ENCODE peak calls at places on chromosomes 12 and 14, in six cellular contexts. One of them, this sample, is unnamed.

GRCh38 chr12:132206093-132206434 is 61.8 kb downstream of the NOC4L start:
- DNase-seq in SK-N-MC: no peak
- DNase-seq in adipocyte: no peak
- DNase-seq in GM23248: no peak
- DNase-seq in mammary epithelial cell: no peak
- DNase-seq in fibroblast of lung: no peak
- DNase-seq in this sample: no peak

GRCh38 chr14:100293497-100294212 is 12.6 kb downstream of the SLC25A29 start:
- DNase-seq in mammary epithelial cell: no peak
- DNase-seq in GM23248: no peak
- DNase-seq in SK-N-MC: no peak
- DNase-seq in adipocyte: no peak
- DNase-seq in fibroblast of lung: no peak
- DNase-seq in this sample: no peak

GRCh38 chr12:28222081-28222700 is 31.9 kb downstream of the CCDC91 start:
- DNase-seq in fibroblast of lung: peak; percentile 58
- DNase-seq in mammary epithelial cell: no peak
- DNase-seq in adipocyte: no peak
- DNase-seq in SK-N-MC: no peak
- DNase-seq in GM23248: no peak
- DNase-seq in this sample: no peak

GRCh38 chr14:63287661-63288483 is 30.9 kb downstream of the GPHB5 start:
- DNase-seq in adipocyte: peak; percentile 60
- DNase-seq in SK-N-MC: no peak
- DNase-seq in mammary epithelial cell: no peak
- DNase-seq in fibroblast of lung: peak; percentile 56
- DNase-seq in GM23248: peak; percentile 62
- DNase-seq in this sample: no peak

GRCh38 chr14:46985529-46986137 is 334.1 kb upstream of the RPL10L start:
- DNase-seq in mammary epithelial cell: peak; percentile 65
- DNase-seq in fibroblast of lung: peak; percentile 41
- DNase-seq in SK-N-MC: no peak
- DNase-seq in GM23248: no peak
- DNase-seq in adipocyte: no peak
- DNase-seq in this sample: no peak

GRCh38 chr12:58356794-58357193 is 415.4 kb downstream of the ATP23 start:
- DNase-seq in fibroblast of lung: no peak
- DNase-seq in SK-N-MC: no peak
- DNase-seq in GM23248: no peak
- DNase-seq in mammary epithelial cell: no peak
- DNase-seq in adipocyte: no peak
- DNase-seq in this sample: no peak

GRCh38 chr14:98293527-98293926 is 978.5 kb downstream of the BCL11B start:
- DNase-seq in mammary epithelial cell: peak; percentile 71
- DNase-seq in adipocyte: no peak
- DNase-seq in SK-N-MC: no peak
- DNase-seq in fibroblast of lung: peak; percentile 77
- DNase-seq in GM23248: no peak
- DNase-seq in this sample: no peak

GRCh38 chr12:78470354-78471195 is 394.0 kb upstream of the SYT1 start:
- DNase-seq in adipocyte: peak; percentile 72
- DNase-seq in fibroblast of lung: peak; percentile 53
- DNase-seq in GM23248: peak; percentile 63
- DNase-seq in mammary epithelial cell: peak; percentile 32
- DNase-seq in SK-N-MC: no peak
- DNase-seq in this sample: peak; percentile 60

GRCh38 chr14:96512122-96512521 is 9.9 kb downstream of the PAPOLA start:
- DNase-seq in GM23248: no peak
- DNase-seq in adipocyte: no peak
- DNase-seq in fibroblast of lung: no peak
- DNase-seq in mammary epithelial cell: no peak
- DNase-seq in SK-N-MC: no peak
- DNase-seq in this sample: no peak

GRCh38 chr12:28253175-28253641 is 63.0 kb downstream of the CCDC91 start:
- DNase-seq in fibroblast of lung: peak; percentile 80
- DNase-seq in SK-N-MC: no peak
- DNase-seq in GM23248: peak; percentile 53
- DNase-seq in mammary epithelial cell: peak; percentile 29
- DNase-seq in adipocyte: peak; percentile 43
- DNase-seq in this sample: no peak

GRCh38 chr12:119204137-119204536 is 25.4 kb downstream of the HSPB8 start:
- DNase-seq in SK-N-MC: no peak
- DNase-seq in GM23248: no peak
- DNase-seq in adipocyte: no peak
- DNase-seq in fibroblast of lung: no peak
- DNase-seq in mammary epithelial cell: no peak
- DNase-seq in this sample: no peak

GRCh38 chr14:96275182-96276112 is 19.4 kb downstream of the BDKRB1 start:
- DNase-seq in SK-N-MC: no peak
- DNase-seq in GM23248: peak; percentile 83
- DNase-seq in mammary epithelial cell: peak; percentile 29
- DNase-seq in fibroblast of lung: peak; percentile 68
- DNase-seq in adipocyte: peak; percentile 91
- DNase-seq in this sample: peak; percentile 87

GRCh38 chr12:120199595-120200306 is 1.2 kb downstream of the RPLP0 start:
- DNase-seq in SK-N-MC: no peak
- DNase-seq in fibroblast of lung: peak; percentile 90
- DNase-seq in adipocyte: peak; percentile 88
- DNase-seq in GM23248: peak; percentile 92
- DNase-seq in mammary epithelial cell: peak; percentile 58
- DNase-seq in this sample: no peak

GRCh38 chr12:116278667-116279066 is 1.2 kb upstream of the MED13L start:
- DNase-seq in mammary epithelial cell: no peak
- DNase-seq in SK-N-MC: no peak
- DNase-seq in GM23248: no peak
- DNase-seq in fibroblast of lung: no peak
- DNase-seq in adipocyte: no peak
- DNase-seq in this sample: no peak

GRCh38 chr12:76180401-76181277 is 96.2 kb upstream of the NAP1L1 start:
- DNase-seq in fibroblast of lung: no peak
- DNase-seq in mammary epithelial cell: no peak
- DNase-seq in adipocyte: no peak
- DNase-seq in GM23248: no peak
- DNase-seq in SK-N-MC: no peak
- DNase-seq in this sample: no peak

GRCh38 chr12:132554857-132555630 is 55.3 kb downstream of the LRCOL1 start:
- DNase-seq in adipocyte: no peak
- DNase-seq in mammary epithelial cell: no peak
- DNase-seq in fibroblast of lung: no peak
- DNase-seq in SK-N-MC: no peak
- DNase-seq in GM23248: no peak
- DNase-seq in this sample: peak; percentile 44

GRCh38 chr14:98608071-98609060 is 663.6 kb downstream of the BCL11B start:
- DNase-seq in adipocyte: no peak
- DNase-seq in SK-N-MC: no peak
- DNase-seq in fibroblast of lung: no peak
- DNase-seq in mammary epithelial cell: no peak
- DNase-seq in GM23248: no peak
- DNase-seq in this sample: no peak

GRCh38 chr12:104971276-104971675 is 13.2 kb upstream of the SLC41A2 start:
- DNase-seq in GM23248: peak; percentile 52
- DNase-seq in mammary epithelial cell: no peak
- DNase-seq in adipocyte: peak; percentile 51
- DNase-seq in SK-N-MC: no peak
- DNase-seq in fibroblast of lung: peak; percentile 40
- DNase-seq in this sample: no peak

GRCh38 chr12:58781609-58782008 is 138.7 kb downstream of the LRIG3 start:
- DNase-seq in mammary epithelial cell: no peak
- DNase-seq in adipocyte: no peak
- DNase-seq in SK-N-MC: no peak
- DNase-seq in GM23248: no peak
- DNase-seq in fibroblast of lung: no peak
- DNase-seq in this sample: no peak

GRCh38 chr14:51298895-51299294 is 58.8 kb downstream of the TMX1 start:
- DNase-seq in fibroblast of lung: peak; percentile 37
- DNase-seq in SK-N-MC: no peak
- DNase-seq in mammary epithelial cell: no peak
- DNase-seq in GM23248: peak; percentile 30
- DNase-seq in adipocyte: no peak
- DNase-seq in this sample: no peak

GRCh38 chr12:124537525-124538193 is 29.8 kb downstream of the NCOR2 start:
- DNase-seq in GM23248: no peak
- DNase-seq in adipocyte: no peak
- DNase-seq in SK-N-MC: no peak
- DNase-seq in mammary epithelial cell: no peak
- DNase-seq in fibroblast of lung: no peak
- DNase-seq in this sample: no peak

GRCh38 chr12:19411234-19412221 is 27.8 kb upstream of the AEBP2 start:
- DNase-seq in SK-N-MC: no peak
- DNase-seq in GM23248: no peak
- DNase-seq in mammary epithelial cell: no peak
- DNase-seq in adipocyte: no peak
- DNase-seq in fibroblast of lung: peak; percentile 53
- DNase-seq in this sample: peak; percentile 24

GRCh38 chr12:112939761-112940357 is 1.6 kb downstream of the OAS3 start:
- DNase-seq in adipocyte: no peak
- DNase-seq in GM23248: no peak
- DNase-seq in fibroblast of lung: no peak
- DNase-seq in SK-N-MC: no peak
- DNase-seq in mammary epithelial cell: no peak
- DNase-seq in this sample: no peak

GRCh38 chr14:64760916-64761315 is 56.7 kb downstream of the PLEKHG3 start:
- DNase-seq in adipocyte: no peak
- DNase-seq in GM23248: no peak
- DNase-seq in mammary epithelial cell: no peak
- DNase-seq in fibroblast of lung: no peak
- DNase-seq in SK-N-MC: no peak
- DNase-seq in this sample: no peak

GRCh38 chr12:104421343-104421742 is 35.4 kb upstream of the CHST11 start:
- DNase-seq in SK-N-MC: no peak
- DNase-seq in GM23248: no peak
- DNase-seq in adipocyte: no peak
- DNase-seq in fibroblast of lung: no peak
- DNase-seq in mammary epithelial cell: no peak
- DNase-seq in this sample: no peak

GRCh38 chr14:41570415-41571155 is 36.1 kb upstream of the LRFN5 start:
- DNase-seq in SK-N-MC: no peak
- DNase-seq in mammary epithelial cell: no peak
- DNase-seq in GM23248: no peak
- DNase-seq in adipocyte: no peak
- DNase-seq in fibroblast of lung: no peak
- DNase-seq in this sample: no peak

GRCh38 chr12:47744005-47744651 is 14.6 kb downstream of the RAPGEF3 start:
- DNase-seq in adipocyte: no peak
- DNase-seq in GM23248: no peak
- DNase-seq in fibroblast of lung: no peak
- DNase-seq in SK-N-MC: no peak
- DNase-seq in mammary epithelial cell: peak; percentile 73
- DNase-seq in this sample: peak; percentile 42

GRCh38 chr14:71142375-71143038 is 235.2 kb downstream of the PCNX1 start:
- DNase-seq in fibroblast of lung: peak; percentile 100
- DNase-seq in mammary epithelial cell: peak; percentile 94
- DNase-seq in GM23248: peak; percentile 97
- DNase-seq in adipocyte: peak; percentile 68
- DNase-seq in SK-N-MC: no peak
- DNase-seq in this sample: no peak

GRCh38 chr12:89319111-89319510 is 33.2 kb downstream of the DUSP6 start:
- DNase-seq in SK-N-MC: no peak
- DNase-seq in GM23248: peak; percentile 7
- DNase-seq in mammary epithelial cell: peak; percentile 59
- DNase-seq in fibroblast of lung: no peak
- DNase-seq in adipocyte: no peak
- DNase-seq in this sample: peak; percentile 25

GRCh38 chr12:46269429-46270241 is 792 bp upstream of the SLC38A1 start:
- DNase-seq in fibroblast of lung: no peak
- DNase-seq in GM23248: peak; percentile 2
- DNase-seq in mammary epithelial cell: peak; percentile 66
- DNase-seq in adipocyte: no peak
- DNase-seq in SK-N-MC: no peak
- DNase-seq in this sample: peak; percentile 56

GRCh38 chr12:87779016-87779415 is 250.2 kb downstream of the C12orf50 start:
- DNase-seq in mammary epithelial cell: peak; percentile 58
- DNase-seq in adipocyte: no peak
- DNase-seq in GM23248: no peak
- DNase-seq in fibroblast of lung: peak; percentile 69
- DNase-seq in SK-N-MC: no peak
- DNase-seq in this sample: no peak

GRCh38 chr12:53217930-53218307 is 10.9 kb upstream of the ITGB7 start:
- DNase-seq in GM23248: peak; percentile 72
- DNase-seq in adipocyte: peak; percentile 40
- DNase-seq in SK-N-MC: no peak
- DNase-seq in mammary epithelial cell: peak; percentile 39
- DNase-seq in fibroblast of lung: no peak
- DNase-seq in this sample: no peak
- H3K9ac ChIP-seq in GM23248: peak overlapping the region; percentile 87
- H3K9ac ChIP-seq in adipocyte: peak overlapping the region; percentile 78
- H3K9ac ChIP-seq in SK-N-MC: no peak overlapping the region
- H3K9ac ChIP-seq in mammary epithelial cell: no peak overlapping the region
- H3K9ac ChIP-seq in fibroblast of lung: no peak overlapping the region
- H3K9ac ChIP-seq in this sample: no peak overlapping the region

DNA sequence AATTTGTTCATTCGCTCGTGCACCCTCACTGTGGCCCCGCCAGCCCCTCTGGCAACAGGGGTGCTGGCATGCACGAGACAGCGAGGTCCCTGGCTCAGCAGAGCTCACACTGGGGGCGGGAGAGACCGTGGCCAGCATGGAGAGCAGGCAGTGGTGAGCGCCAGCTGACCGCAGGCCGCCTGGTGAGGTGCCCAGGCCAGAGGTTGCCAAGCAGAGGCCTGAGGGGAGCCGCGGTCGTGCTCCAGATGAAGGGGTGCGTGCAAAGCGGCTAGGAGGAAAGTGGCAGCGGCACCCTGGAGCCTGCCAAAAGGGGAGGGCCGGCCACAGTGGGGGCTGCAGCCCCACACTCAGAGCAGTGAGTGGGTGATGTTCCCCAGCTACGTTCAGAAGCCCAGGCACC is 56.1 kb downstream of the CDC42BPB start:
- DNase-seq in SK-N-MC: no peak
- DNase-seq in GM23248: no peak
- DNase-seq in mammary epithelial cell: no peak
- DNase-seq in fibroblast of lung: no peak
- DNase-seq in adipocyte: no peak
- DNase-seq in this sample: no peak
- H3K9ac ChIP-seq in SK-N-MC: no peak overlapping the region
- H3K9ac ChIP-seq in GM23248: no peak overlapping the region
- H3K9ac ChIP-seq in mammary epithelial cell: no peak overlapping the region
- H3K9ac ChIP-seq in fibroblast of lung: no peak overlapping the region
- H3K9ac ChIP-seq in adipocyte: no peak overlapping the region
- H3K9ac ChIP-seq in this sample: no peak overlapping the region

DNA sequence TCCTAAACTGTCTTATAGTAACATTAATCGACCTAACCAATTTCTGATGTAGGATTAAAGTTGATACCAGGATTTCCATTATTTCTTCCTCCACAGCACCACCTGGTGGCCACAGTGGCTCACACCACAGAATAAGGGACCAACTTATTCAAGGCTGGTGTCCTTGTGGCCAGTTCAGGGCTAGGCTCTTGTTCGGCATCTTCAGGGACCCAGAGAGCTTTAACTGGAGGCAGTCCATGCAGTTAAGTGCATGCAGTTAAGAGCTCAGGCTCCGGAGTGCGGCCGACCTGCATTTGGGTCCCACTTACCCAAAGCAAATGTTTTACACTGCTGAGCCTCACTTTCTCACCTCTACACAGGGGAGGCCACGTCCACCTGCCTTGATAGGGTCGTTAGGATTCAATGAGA is 42.0 kb upstream of the GPR68 start:
- DNase-seq in adipocyte: peak; percentile 89
- DNase-seq in SK-N-MC: peak; percentile 24
- DNase-seq in GM23248: peak; percentile 78
- DNase-seq in mammary epithelial cell: peak; percentile 64
- DNase-seq in fibroblast of lung: peak; percentile 43
- DNase-seq in this sample: peak; percentile 83
- H3K9ac ChIP-seq in adipocyte: no peak overlapping the region
- H3K9ac ChIP-seq in SK-N-MC: no peak overlapping the region
- H3K9ac ChIP-seq in GM23248: no peak overlapping the region
- H3K9ac ChIP-seq in mammary epithelial cell: no peak overlapping the region
- H3K9ac ChIP-seq in fibroblast of lung: no peak overlapping the region
- H3K9ac ChIP-seq in this sample: no peak overlapping the region

GRCh38 chr14:103872492-103873113 is 25.2 kb upstream of the PPP1R13B start:
- DNase-seq in adipocyte: no peak
- DNase-seq in GM23248: no peak
- DNase-seq in SK-N-MC: no peak
- DNase-seq in mammary epithelial cell: no peak
- DNase-seq in fibroblast of lung: no peak
- DNase-seq in this sample: peak; percentile 40
- H3K9ac ChIP-seq in adipocyte: no peak overlapping the region
- H3K9ac ChIP-seq in GM23248: peak overlapping the region; percentile 72
- H3K9ac ChIP-seq in SK-N-MC: no peak overlapping the region
- H3K9ac ChIP-seq in mammary epithelial cell: no peak overlapping the region
- H3K9ac ChIP-seq in fibroblast of lung: no peak overlapping the region
- H3K9ac ChIP-seq in this sample: no peak overlapping the region